ENCODE peak calls at places on chromosomes 4 and X, in four cellular contexts. N, L, P and V are unnamed samples.

GRCh38 chr4:2591189-2591588 is 54.7 kb downstream of the FAM193A start:
- DNase-seq in N (peak), P (peak), L (no peak), V (no peak)

GRCh38 chr4:76420901-76421581 is at the start of gene CCDC158:
- DNase-seq in N (peak), L (no peak), P (no peak), V (no peak)

GRCh38 chr4:183078634-183079033 is 20.4 kb upstream of the WWC2 start:
- DNase-seq in L (no peak), P (no peak), N (no peak), V (no peak)

GRCh38 chrX:24528605-24529004 is 63.5 kb downstream of the PDK3 start:
- DNase-seq in L (no peak), N (no peak), P (no peak), V (no peak)

GRCh38 chr4:38365748-38366310 is 298.2 kb upstream of the KLF3 start:
- DNase-seq in L (no peak), N (no peak), P (peak), V (peak)

GRCh38 chr4:141543176-141543575 is 93.2 kb upstream of the IL15 start:
- DNase-seq in N (no peak), L (no peak), P (no peak), V (no peak)

GRCh38 chr4:5785806-5786680 is 75.0 kb downstream of the EVC start:
- DNase-seq in L (no peak), P (no peak), N (no peak), V (no peak)

GRCh38 chr4:114163051-114163450 is 183.6 kb upstream of the ARSJ start:
- DNase-seq in N (no peak), P (no peak), L (no peak), V (no peak)

GRCh38 chr4:177375971-177376370 is 66.3 kb downstream of the AGA start:
- DNase-seq in L (no peak), P (peak), N (no peak), V (no peak)

GRCh38 chr4:89823416-89823815 is 13.5 kb downstream of the SNCA start:
- DNase-seq in N (no peak), L (no peak), P (peak), V (no peak)

GRCh38 chrX:111244238-111244750 is 26.0 kb downstream of the CAPN6 start:
- DNase-seq in N (peak), P (peak), L (no peak), V (peak)

GRCh38 chr4:82629238-82630000 is 67.6 kb upstream of the TMEM150C start:
- DNase-seq in L (no peak), P (no peak), N (no peak), V (no peak)

DNA sequence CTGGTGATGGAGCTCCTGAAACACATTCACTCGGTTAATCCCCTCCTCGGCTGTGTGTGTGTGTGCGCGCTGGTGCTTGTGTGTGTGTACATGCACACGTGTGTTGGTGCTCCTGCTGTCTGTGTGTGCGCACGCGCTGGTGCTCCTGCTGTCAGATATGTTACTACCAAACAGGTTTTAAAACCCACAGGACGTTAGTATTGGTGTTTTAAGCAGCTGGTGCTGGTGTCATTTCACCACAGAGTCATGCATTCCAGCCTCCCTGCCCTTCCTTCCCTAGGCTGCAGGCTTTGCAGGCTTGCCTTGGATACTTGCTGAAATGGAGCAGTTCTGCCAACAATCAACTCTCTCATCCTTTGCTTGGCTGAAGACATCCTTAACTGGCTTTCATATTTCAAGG is 48.1 kb upstream of the CPLX1 start:
- DNase-seq in P (no peak), L (no peak), N (no peak), V (no peak)
- TF ChIP-seq MXI1 in P (no peak), L (no peak), N (no peak), V (no peak)

DNA sequence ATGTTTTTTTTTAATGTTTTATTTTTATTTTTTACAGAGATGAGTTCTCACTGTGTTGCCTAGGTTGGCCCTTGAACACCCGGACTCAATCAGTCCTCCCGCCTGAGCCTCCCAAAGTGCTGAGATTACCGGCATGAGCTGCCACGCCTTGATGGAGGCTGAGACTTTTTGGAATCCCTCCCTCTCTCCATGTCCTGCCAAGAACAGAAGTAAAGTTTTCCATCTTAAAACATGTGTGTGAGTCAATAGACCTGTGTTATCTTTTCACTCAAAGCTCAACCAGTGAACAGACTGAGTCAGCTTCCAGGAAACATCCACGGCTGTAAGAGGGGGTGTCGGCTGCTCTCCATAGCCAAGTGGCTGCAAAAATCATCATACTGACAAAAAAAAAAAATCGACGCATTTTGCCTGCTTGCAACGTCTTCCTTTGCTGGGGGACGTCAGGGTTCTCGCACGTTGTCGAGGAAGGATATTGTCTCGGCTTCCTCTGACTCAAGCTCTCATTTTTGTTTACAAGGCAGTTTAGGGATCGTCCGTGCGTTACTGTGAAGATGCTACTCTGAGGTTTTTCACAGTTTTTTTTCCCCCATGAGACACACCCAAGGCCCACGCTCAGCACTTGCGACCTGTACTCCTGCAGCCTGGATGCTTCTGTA is 10.0 kb upstream of the ASMTL start:
- DNase-seq in N (no peak), L (no peak), P (peak), V (no peak)
- TF ChIP-seq SIN3A in N (no peak), L (no peak), P (no peak), V (no peak)

GRCh38 chr4:99640676-99641075 is 17.0 kb downstream of the C4orf54 start:
- DNase-seq in L (no peak), P (no peak), N (no peak), V (no peak)
- TF ChIP-seq MXI1 in L (no peak), P (no peak), N (no peak), V (no peak)

DNA sequence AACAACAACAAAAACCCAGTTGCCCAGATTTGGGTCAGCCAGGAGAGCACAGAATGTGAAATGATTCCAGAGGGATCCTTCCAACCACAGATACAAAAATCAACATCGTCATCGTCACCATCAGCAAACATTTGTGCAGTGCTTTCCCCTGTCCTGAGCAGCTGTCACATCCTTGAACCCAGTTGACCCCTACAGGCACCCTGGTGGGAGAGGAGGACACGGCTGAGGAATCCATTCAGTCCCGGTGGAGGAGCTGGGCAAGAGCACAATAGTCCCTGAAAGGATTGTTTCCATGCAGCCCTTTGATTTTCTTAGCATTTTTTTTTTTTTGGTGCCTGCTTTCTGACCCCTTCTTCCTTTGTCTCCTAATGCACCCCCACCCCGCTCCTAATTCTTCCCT is 37.1 kb upstream of the STX18 start:
- DNase-seq in L (no peak), P (no peak), N (no peak), V (peak)
- TF ChIP-seq SIN3A in L (no peak), P (no peak), N (no peak), V (no peak)

GRCh38 chr4:108045687-108046024 is 56.0 kb downstream of the HADH start:
- DNase-seq in N (no peak), P (peak), L (no peak), V (no peak)
- TF ChIP-seq MXI1 in N (no peak), P (no peak), L (no peak), V (no peak)